ENCODE peak calls at places on chromosomes 7 and 10, in six cellular contexts. D is T-helper 1 cell, R is coronary artery, G is brain microvascular endothelial cell, L is PC-3, A is substantia nigra. W is an unnamed sample.
A peak's percentile ranks its signal among the peaks of the same experiment; 100 is the strongest.

GRCh38 chr7:515628-516027 is 4.0 kb downstream of the PDGFA start:
- DNase-seq in D (no peak), A (no peak), G (no peak), L (no peak), R (no peak), W (no peak)

GRCh38 chr7:54542920-54543539 is 855 bp downstream of the VSTM2A start:
- DNase-seq in D (no peak), A (no peak), R (no peak), G (peak; percentile 8), L (peak; percentile 31), W (no peak)

GRCh38 chr7:49137978-49138377 is 213.6 kb downstream of the CDC14C start:
- DNase-seq in G (no peak), A (no peak), L (no peak), D (no peak), R (no peak), W (no peak)

GRCh38 chr7:128274246-128274889 is 33.3 kb downstream of the LEP start:
- DNase-seq in R (peak; percentile 60), L (no peak), A (no peak), D (no peak), G (no peak), W (no peak)

GRCh38 chr7:157429001-157429679 is 92.3 kb downstream of the DNAJB6 start:
- DNase-seq in A (no peak), D (no peak), R (no peak), L (no peak), G (no peak), W (no peak)

GRCh38 chr10:108662975-108663374 is 1260.3 kb downstream of the XPNPEP1 start:
- DNase-seq in L (no peak), G (no peak), A (no peak), R (no peak), D (no peak), W (no peak)

GRCh38 chr7:10934292-10934691 is 39.4 kb upstream of the PHF14 start:
- DNase-seq in D (no peak), L (no peak), G (no peak), A (no peak), R (no peak), W (no peak)

GRCh38 chr10:44994752-44995530 is 5.8 kb upstream of the ZNF22 start:
- DNase-seq in L (no peak), D (no peak), G (no peak), A (no peak), R (peak; percentile 69), W (no peak)

GRCh38 chr10:84138478-84139125 is 707 bp upstream of the GHITM start:
- DNase-seq in L (no peak), A (no peak), D (peak; percentile 76), R (no peak), G (no peak), W (no peak)

GRCh38 chr10:130190065-130190736 is 54.0 kb downstream of the GLRX3 start:
- DNase-seq in R (peak; percentile 84), G (peak; percentile 69), L (peak; percentile 83), D (peak; percentile 80), A (peak; percentile 89), W (peak; percentile 57)

GRCh38 chr10:71494980-71495381 is 98.3 kb downstream of the CDH23 start:
- DNase-seq in G (no peak), A (no peak), L (no peak), D (no peak), R (no peak), W (no peak)

GRCh38 chr10:70376436-70377378 is 5.7 kb downstream of the LRRC20 start:
- DNase-seq in D (no peak), G (peak; percentile 11), R (no peak), L (peak; percentile 66), A (no peak), W (no peak)

GRCh38 chr10:75071164-75071489 is 40.3 kb upstream of the SAMD8 start:
- DNase-seq in D (no peak), L (no peak), A (no peak), G (no peak), R (no peak), W (no peak)